ENCODE peak calls at places on chromosomes 5 and 9, in five cellular contexts. One of them, this sample, is unnamed.

GRCh38 chr5:96338624-96339023 is 94.4 kb downstream of the PCSK1 start:
- DNase-seq in IMR-90: no peak
- DNase-seq in A673: no peak
- DNase-seq in astrocyte of the spinal cord: no peak
- DNase-seq in fibroblast of lung: peak
- DNase-seq in this sample: no peak

GRCh38 chr9:95725045-95725444 is 150.4 kb upstream of the ERCC6L2 start:
- DNase-seq in astrocyte of the spinal cord: no peak
- DNase-seq in IMR-90: no peak
- DNase-seq in fibroblast of lung: no peak
- DNase-seq in A673: no peak
- DNase-seq in this sample: no peak

GRCh38 chr5:76641514-76642120 is 18.4 kb upstream of the F2RL2 start:
- DNase-seq in astrocyte of the spinal cord: peak
- DNase-seq in IMR-90: peak
- DNase-seq in A673: peak
- DNase-seq in fibroblast of lung: peak
- DNase-seq in this sample: peak

GRCh38 chr5:87787640-87788039 is 374.9 kb upstream of the CCNH start:
- DNase-seq in A673: no peak
- DNase-seq in fibroblast of lung: no peak
- DNase-seq in IMR-90: no peak
- DNase-seq in astrocyte of the spinal cord: no peak
- DNase-seq in this sample: no peak

GRCh38 chr5:172733179-172733973 is 37.6 kb downstream of the DUSP1 start:
- DNase-seq in A673: no peak
- DNase-seq in astrocyte of the spinal cord: peak
- DNase-seq in fibroblast of lung: peak
- DNase-seq in IMR-90: peak
- DNase-seq in this sample: peak

GRCh38 chr5:141840826-141841360 is 37.3 kb downstream of the PCDH1 start:
- DNase-seq in astrocyte of the spinal cord: no peak
- DNase-seq in fibroblast of lung: no peak
- DNase-seq in IMR-90: no peak
- DNase-seq in A673: no peak
- DNase-seq in this sample: no peak

GRCh38 chr5:170145462-170145861 is 39.8 kb downstream of the FOXI1 start:
- DNase-seq in IMR-90: no peak
- DNase-seq in A673: no peak
- DNase-seq in astrocyte of the spinal cord: no peak
- DNase-seq in fibroblast of lung: no peak
- DNase-seq in this sample: no peak

GRCh38 chr9:122614362-122614761 is at the start of gene OR1Q1:
- DNase-seq in fibroblast of lung: no peak
- DNase-seq in astrocyte of the spinal cord: no peak
- DNase-seq in IMR-90: no peak
- DNase-seq in A673: no peak
- DNase-seq in this sample: no peak

GRCh38 chr5:84381501-84382362 is 2.9 kb downstream of the EDIL3 start:
- DNase-seq in A673: peak
- DNase-seq in IMR-90: no peak
- DNase-seq in astrocyte of the spinal cord: peak
- DNase-seq in fibroblast of lung: peak
- DNase-seq in this sample: peak

GRCh38 chr9:134962998-134963364 is 45.3 kb upstream of the FCN1 start:
- DNase-seq in fibroblast of lung: no peak
- DNase-seq in IMR-90: no peak
- DNase-seq in A673: no peak
- DNase-seq in astrocyte of the spinal cord: no peak
- DNase-seq in this sample: no peak

GRCh38 chr9:68751556-68751955 is 46.5 kb downstream of the PIP5K1B start:
- DNase-seq in fibroblast of lung: peak
- DNase-seq in A673: no peak
- DNase-seq in IMR-90: no peak
- DNase-seq in astrocyte of the spinal cord: no peak
- DNase-seq in this sample: peak

GRCh38 chr5:178529080-178529479 is 61.1 kb downstream of the COL23A1 start:
- DNase-seq in A673: no peak
- DNase-seq in IMR-90: no peak
- DNase-seq in astrocyte of the spinal cord: no peak
- DNase-seq in fibroblast of lung: no peak
- DNase-seq in this sample: no peak

GRCh38 chr5:158200624-158201023 is 341.7 kb upstream of the CLINT1 start:
- DNase-seq in A673: no peak
- DNase-seq in IMR-90: no peak
- DNase-seq in fibroblast of lung: no peak
- DNase-seq in astrocyte of the spinal cord: peak
- DNase-seq in this sample: no peak

GRCh38 chr5:17439956-17440355 is 58.1 kb upstream of the TAF11L2 start:
- DNase-seq in A673: no peak
- DNase-seq in IMR-90: no peak
- DNase-seq in astrocyte of the spinal cord: no peak
- DNase-seq in fibroblast of lung: no peak
- DNase-seq in this sample: no peak

GRCh38 chr9:26169684-26170083 is 491.4 kb upstream of the TUSC1 start:
- DNase-seq in astrocyte of the spinal cord: peak
- DNase-seq in IMR-90: peak
- DNase-seq in A673: no peak
- DNase-seq in fibroblast of lung: no peak
- DNase-seq in this sample: no peak

GRCh38 chr5:112179290-112179689 is 239.8 kb downstream of the EPB41L4A start:
- DNase-seq in A673: no peak
- DNase-seq in astrocyte of the spinal cord: no peak
- DNase-seq in fibroblast of lung: no peak
- DNase-seq in IMR-90: no peak
- DNase-seq in this sample: no peak
- TF ChIP-seq CTCF in A673: no peak
- TF ChIP-seq CTCF in astrocyte of the spinal cord: no peak
- TF ChIP-seq CTCF in fibroblast of lung: no peak
- TF ChIP-seq CTCF in IMR-90: no peak
- TF ChIP-seq CTCF in this sample: no peak

DNA sequence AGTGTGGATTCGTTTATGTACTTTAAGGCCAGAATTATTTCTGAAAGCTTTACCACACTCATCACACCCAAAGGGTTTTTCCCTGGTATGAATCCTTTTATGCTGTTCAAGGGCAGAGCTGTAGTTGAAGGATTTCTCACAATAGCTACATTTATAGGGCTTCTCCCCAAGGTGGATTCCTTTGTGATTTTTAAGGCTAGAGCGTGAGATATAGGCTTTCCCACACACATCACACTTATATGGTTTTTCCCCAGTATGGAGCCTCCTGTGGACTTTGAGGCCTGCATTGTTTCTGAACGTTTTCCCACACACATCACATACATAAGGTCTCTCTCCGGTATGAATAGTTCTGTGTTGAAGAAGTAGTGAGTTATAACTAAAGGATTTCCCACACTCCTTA is 11.2 kb downstream of the ZFP62 start:
- DNase-seq in astrocyte of the spinal cord: no peak
- DNase-seq in IMR-90: no peak
- DNase-seq in fibroblast of lung: no peak
- DNase-seq in A673: no peak
- DNase-seq in this sample: no peak
- H3K4me3 ChIP-seq in astrocyte of the spinal cord: no peak
- H3K4me3 ChIP-seq in IMR-90: no peak
- H3K4me3 ChIP-seq in fibroblast of lung: no peak
- H3K4me3 ChIP-seq in A673: no peak
- H3K4me3 ChIP-seq in this sample: no peak

GRCh38 chr9:107141967-107142366 is 141.1 kb upstream of the RAD23B start:
- DNase-seq in A673: peak
- DNase-seq in IMR-90: peak
- DNase-seq in astrocyte of the spinal cord: peak
- DNase-seq in fibroblast of lung: peak
- DNase-seq in this sample: peak
- TF ChIP-seq CTCF in A673: peak
- TF ChIP-seq CTCF in IMR-90: no peak
- TF ChIP-seq CTCF in astrocyte of the spinal cord: peak
- TF ChIP-seq CTCF in fibroblast of lung: peak
- TF ChIP-seq CTCF in this sample: peak

DNA sequence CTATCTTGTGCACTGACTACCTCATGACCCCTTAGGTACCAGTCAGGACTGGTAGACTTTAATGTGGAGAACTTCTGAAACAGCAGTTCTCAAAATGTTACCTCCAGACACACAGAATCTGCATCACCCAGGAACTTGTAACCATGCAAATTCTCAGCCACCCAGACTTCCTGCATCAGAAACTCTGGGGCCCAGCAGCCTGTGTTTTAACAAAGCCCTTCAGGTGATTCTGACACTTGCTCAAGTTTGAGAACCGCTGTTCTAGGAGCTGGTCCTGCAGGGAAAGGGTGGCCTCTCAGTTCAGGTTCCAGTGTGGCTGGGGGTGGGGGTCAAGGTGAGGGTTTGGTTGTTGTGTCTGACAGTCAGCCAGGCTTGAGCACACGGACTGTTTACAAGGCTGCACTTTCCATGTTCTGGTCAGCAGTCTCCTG is 28.4 kb downstream of the ZFP62 start:
- DNase-seq in astrocyte of the spinal cord: no peak
- DNase-seq in IMR-90: no peak
- DNase-seq in A673: no peak
- DNase-seq in fibroblast of lung: no peak
- DNase-seq in this sample: no peak
- H3K4me3 ChIP-seq in astrocyte of the spinal cord: no peak
- H3K4me3 ChIP-seq in IMR-90: no peak
- H3K4me3 ChIP-seq in A673: no peak
- H3K4me3 ChIP-seq in fibroblast of lung: no peak
- H3K4me3 ChIP-seq in this sample: peak

DNA sequence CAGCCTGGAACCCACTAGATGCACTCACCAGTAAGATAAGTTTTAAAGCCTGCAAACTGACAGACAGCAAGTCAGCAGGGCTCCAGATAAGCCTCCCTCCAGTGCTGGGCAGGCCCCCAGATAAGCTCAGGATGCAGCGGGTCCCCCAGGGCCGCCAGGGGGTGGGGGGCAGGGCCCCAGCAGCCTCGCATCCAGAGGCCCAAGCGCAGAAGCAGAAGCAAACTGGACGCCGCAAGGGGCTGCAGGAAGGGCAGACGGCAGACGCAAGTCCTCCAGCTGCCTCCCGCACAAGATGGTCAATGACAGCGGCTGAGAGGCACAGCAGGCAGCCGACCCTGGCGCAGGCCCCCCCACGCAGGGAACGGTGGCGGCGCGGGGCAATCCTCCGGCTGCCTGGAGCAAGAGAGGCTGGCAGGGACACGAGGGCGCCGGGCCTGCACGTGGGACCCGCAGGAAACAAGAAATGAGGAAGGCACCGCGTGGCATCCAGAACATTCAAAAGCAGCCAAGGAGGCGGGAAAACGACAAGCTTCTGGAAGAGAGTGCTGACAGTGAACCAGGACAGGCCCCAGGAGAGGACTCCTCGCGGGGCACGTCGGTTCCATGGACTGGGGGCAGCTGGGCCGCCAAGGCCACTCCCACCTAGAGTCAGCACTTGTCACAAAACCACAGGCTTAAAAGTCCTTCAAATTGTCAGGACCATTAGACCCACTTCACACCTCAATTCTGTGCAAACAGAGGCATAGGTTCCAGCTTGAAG is 49.8 kb downstream of the ROR2 start:
- DNase-seq in fibroblast of lung: no peak
- DNase-seq in A673: peak
- DNase-seq in IMR-90: no peak
- DNase-seq in astrocyte of the spinal cord: no peak
- DNase-seq in this sample: no peak
- TF ChIP-seq CTCF in fibroblast of lung: no peak
- TF ChIP-seq CTCF in A673: no peak
- TF ChIP-seq CTCF in IMR-90: no peak
- TF ChIP-seq CTCF in astrocyte of the spinal cord: no peak
- TF ChIP-seq CTCF in this sample: no peak

DNA sequence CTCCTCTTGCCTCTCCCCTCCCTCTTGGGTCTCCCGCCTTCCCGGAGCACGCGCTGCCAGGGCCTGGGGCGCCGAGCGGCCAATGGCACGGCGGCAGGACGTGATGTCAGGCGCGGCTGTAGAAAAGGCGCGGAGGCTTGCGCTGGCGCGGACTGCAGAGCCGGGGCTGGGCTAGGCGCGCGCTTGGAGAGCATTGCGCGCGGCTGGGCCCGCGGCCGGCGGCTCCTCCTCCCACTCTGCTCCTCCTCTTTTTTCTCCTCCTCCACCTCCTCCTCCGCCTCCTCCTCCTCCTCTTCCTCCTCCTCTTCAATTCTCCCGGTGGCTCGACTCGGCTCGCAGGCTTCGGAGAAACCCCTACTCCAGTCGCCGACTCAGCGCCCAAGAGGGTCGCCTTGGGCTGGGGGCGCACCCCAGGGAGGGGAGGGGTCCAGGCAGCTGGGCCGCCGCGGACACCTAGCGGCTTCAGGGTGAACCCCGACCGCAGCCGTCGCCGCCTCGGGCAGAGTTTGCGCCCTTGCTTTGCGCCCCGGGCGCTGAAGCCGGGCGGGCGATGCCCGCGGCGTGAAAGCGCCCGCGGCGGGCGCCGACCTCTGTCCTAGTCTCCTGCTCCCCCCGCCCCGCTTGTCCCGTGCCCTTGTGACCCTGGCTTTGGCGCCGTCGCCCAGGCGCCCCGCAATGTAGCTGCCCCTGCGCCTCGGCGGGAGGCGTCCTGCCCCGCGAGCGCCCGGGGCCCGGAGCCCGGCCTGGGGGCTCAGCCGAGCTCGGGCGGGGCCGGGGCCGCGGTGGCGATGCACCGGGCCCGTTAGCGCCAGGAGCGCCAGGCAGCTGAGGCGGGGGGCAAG is at the start of gene LHX2:
- DNase-seq in astrocyte of the spinal cord: peak
- DNase-seq in IMR-90: peak
- DNase-seq in A673: peak
- DNase-seq in fibroblast of lung: peak
- DNase-seq in this sample: peak
- H3K4me3 ChIP-seq in astrocyte of the spinal cord: peak
- H3K4me3 ChIP-seq in IMR-90: no peak
- H3K4me3 ChIP-seq in A673: peak
- H3K4me3 ChIP-seq in fibroblast of lung: no peak
- H3K4me3 ChIP-seq in this sample: peak

This sample was measured in fibroblast of the aortic adventitia.